ENCODE peak calls at places on chromosome X, in six cellular contexts. One of them, this sample, is unnamed.

GRCh38 chrX:103155201-103155600 is 59.7 kb upstream of the BEX4 start:
- DNase-seq in GM10248: no peak
- DNase-seq in WTC11: no peak
- DNase-seq in PC-3: no peak
- DNase-seq in Panc1: no peak
- DNase-seq in mammary epithelial cell: no peak
- DNase-seq in this sample: no peak

GRCh38 chrX:78643106-78643505 is 16.0 kb downstream of the RTL3 start:
- DNase-seq in GM10248: no peak
- DNase-seq in WTC11: no peak
- DNase-seq in PC-3: no peak
- DNase-seq in Panc1: no peak
- DNase-seq in mammary epithelial cell: no peak
- DNase-seq in this sample: no peak

GRCh38 chrX:148958896-148959295 is 458.5 kb downstream of the AFF2 start:
- DNase-seq in GM10248: no peak
- DNase-seq in WTC11: no peak
- DNase-seq in PC-3: no peak
- DNase-seq in Panc1: no peak
- DNase-seq in mammary epithelial cell: no peak
- DNase-seq in this sample: no peak

GRCh38 chrX:127038065-127038464 is 218.5 kb downstream of the PRR32 start:
- DNase-seq in GM10248: no peak
- DNase-seq in WTC11: no peak
- DNase-seq in PC-3: peak; percentile 6
- DNase-seq in Panc1: no peak
- DNase-seq in mammary epithelial cell: no peak
- DNase-seq in this sample: no peak

GRCh38 chrX:152927858-152928760 is 30.2 kb downstream of the ZNF185 start:
- DNase-seq in GM10248: no peak
- DNase-seq in WTC11: no peak
- DNase-seq in PC-3: no peak
- DNase-seq in Panc1: no peak
- DNase-seq in mammary epithelial cell: no peak
- DNase-seq in this sample: no peak

GRCh38 chrX:1387141-1387776 is 4.7 kb downstream of the SLC25A6 start:
- DNase-seq in GM10248: no peak
- DNase-seq in WTC11: peak; percentile 7
- DNase-seq in PC-3: no peak
- DNase-seq in Panc1: no peak
- DNase-seq in mammary epithelial cell: no peak
- DNase-seq in this sample: no peak

GRCh38 chrX:53281321-53281822 is at the start of gene IQSEC2:
- DNase-seq in GM10248: no peak
- DNase-seq in WTC11: peak; percentile 61
- DNase-seq in PC-3: peak; percentile 89
- DNase-seq in Panc1: no peak
- DNase-seq in mammary epithelial cell: peak; percentile 71
- DNase-seq in this sample: peak; percentile 61

GRCh38 chrX:112473654-112474053 is 206.1 kb downstream of the LHFPL1 start:
- DNase-seq in GM10248: no peak
- DNase-seq in WTC11: peak; percentile 12
- DNase-seq in PC-3: no peak
- DNase-seq in Panc1: no peak
- DNase-seq in mammary epithelial cell: no peak
- DNase-seq in this sample: no peak

GRCh38 chrX:22323541-22323940 is 50.8 kb downstream of the CBLL2 start:
- DNase-seq in GM10248: no peak
- DNase-seq in WTC11: no peak
- DNase-seq in PC-3: peak; percentile 79
- DNase-seq in Panc1: no peak
- DNase-seq in mammary epithelial cell: peak; percentile 57
- DNase-seq in this sample: no peak

GRCh38 chrX:153739754-153740486 is 15.3 kb downstream of the ABCD1 start:
- DNase-seq in GM10248: no peak
- DNase-seq in WTC11: no peak
- DNase-seq in PC-3: no peak
- DNase-seq in Panc1: no peak
- DNase-seq in mammary epithelial cell: peak; percentile 60
- DNase-seq in this sample: no peak

GRCh38 chrX:48472851-48473717 is 2.9 kb upstream of the FTSJ1 start:
- DNase-seq in GM10248: no peak
- DNase-seq in WTC11: no peak
- DNase-seq in PC-3: no peak
- DNase-seq in Panc1: no peak
- DNase-seq in mammary epithelial cell: no peak
- DNase-seq in this sample: no peak

DNA sequence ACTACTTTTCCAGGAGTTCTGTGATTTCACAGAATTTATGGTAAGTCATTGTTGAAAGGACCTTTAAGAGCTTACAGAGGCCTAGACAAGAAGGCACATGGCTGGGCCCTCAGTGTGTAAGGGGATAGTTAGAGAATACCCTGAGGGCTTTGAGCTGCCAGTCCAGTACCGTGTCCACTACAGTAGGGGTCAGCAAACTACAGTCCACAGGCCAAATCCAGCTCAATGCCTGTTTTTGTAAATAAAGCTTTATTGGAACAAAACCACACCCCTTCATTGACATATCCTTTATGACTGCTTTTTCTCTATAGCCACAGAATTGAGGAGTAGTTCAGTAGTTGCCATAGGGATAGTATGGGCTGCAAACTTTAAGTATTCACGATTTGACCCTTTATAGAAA is 176.2 kb downstream of the MID1 start:
- DNase-seq in GM10248: no peak
- DNase-seq in WTC11: no peak
- DNase-seq in PC-3: no peak
- DNase-seq in Panc1: no peak
- DNase-seq in mammary epithelial cell: no peak
- DNase-seq in this sample: no peak
- TF ChIP-seq CTCF in GM10248: no peak
- TF ChIP-seq CTCF in WTC11: no peak
- TF ChIP-seq CTCF in PC-3: peak; percentile 26
- TF ChIP-seq CTCF in Panc1: no peak
- TF ChIP-seq CTCF in mammary epithelial cell: no peak
- TF ChIP-seq CTCF in this sample: no peak

GRCh38 chrX:119728487-119728886 is 29.9 kb upstream of the SOWAHD start:
- DNase-seq in GM10248: no peak
- DNase-seq in WTC11: peak; percentile 40
- DNase-seq in PC-3: peak; percentile 55
- DNase-seq in Panc1: no peak
- DNase-seq in mammary epithelial cell: no peak
- DNase-seq in this sample: no peak
- TF ChIP-seq CTCF in GM10248: no peak
- TF ChIP-seq CTCF in WTC11: no peak
- TF ChIP-seq CTCF in PC-3: peak; percentile 55
- TF ChIP-seq CTCF in Panc1: peak; percentile 76
- TF ChIP-seq CTCF in mammary epithelial cell: peak; percentile 26
- TF ChIP-seq CTCF in this sample: no peak

GRCh38 chrX:17065100-17065499 is 118.6 kb downstream of the REPS2 start:
- DNase-seq in GM10248: no peak
- DNase-seq in WTC11: no peak
- DNase-seq in PC-3: no peak
- DNase-seq in Panc1: no peak
- DNase-seq in mammary epithelial cell: no peak
- DNase-seq in this sample: no peak
- TF ChIP-seq CTCF in GM10248: no peak
- TF ChIP-seq CTCF in WTC11: no peak
- TF ChIP-seq CTCF in PC-3: no peak
- TF ChIP-seq CTCF in Panc1: no peak
- TF ChIP-seq CTCF in mammary epithelial cell: peak; percentile 2
- TF ChIP-seq CTCF in this sample: no peak

DNA sequence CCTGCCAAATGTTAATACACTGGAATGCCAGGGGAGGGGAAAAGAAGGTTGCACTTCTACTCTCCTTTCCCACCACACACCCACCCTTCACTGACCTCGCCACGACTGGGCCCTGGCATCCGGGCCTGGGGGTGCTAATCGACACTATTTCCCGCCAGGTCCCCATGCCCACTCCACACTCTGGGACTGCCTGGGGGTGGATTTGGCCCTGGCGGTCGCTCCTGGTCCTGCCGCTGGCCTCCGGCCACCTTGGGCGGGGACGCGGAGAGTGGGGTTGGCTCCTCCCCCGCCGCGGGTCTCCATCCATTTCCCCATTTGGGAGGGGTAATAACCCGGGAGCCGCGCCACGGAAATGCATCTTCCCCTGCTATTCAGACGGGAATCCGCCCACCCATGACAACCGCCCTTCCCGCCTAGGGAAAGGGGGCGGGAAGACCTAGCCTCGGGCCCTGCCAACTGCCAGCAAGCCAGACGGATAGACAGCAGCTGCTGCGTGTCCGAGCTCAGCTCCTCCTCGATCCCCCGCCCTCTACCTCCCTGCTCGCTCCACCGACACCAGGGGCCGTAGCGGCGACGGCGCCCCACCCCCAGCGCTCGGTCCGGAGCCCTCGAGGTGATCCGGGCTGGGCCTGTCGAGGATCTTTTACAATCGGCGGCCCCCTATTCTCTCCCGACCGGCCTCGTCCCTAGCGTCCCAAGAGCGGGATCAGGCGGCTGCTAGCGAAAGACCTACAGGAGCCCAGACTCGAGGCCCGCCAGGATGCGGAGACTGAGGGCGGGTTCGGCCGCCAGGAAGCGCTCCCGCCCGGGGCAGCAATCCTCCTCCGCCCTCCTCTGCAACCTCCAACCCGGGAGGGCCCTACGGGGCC is 78.0 kb downstream of the RLIM start:
- DNase-seq in GM10248: peak; percentile 64
- DNase-seq in WTC11: peak; percentile 58
- DNase-seq in PC-3: peak; percentile 78
- DNase-seq in Panc1: no peak
- DNase-seq in mammary epithelial cell: peak; percentile 47
- DNase-seq in this sample: peak; percentile 73
- TF ChIP-seq CTCF in GM10248: peak; percentile 0
- TF ChIP-seq CTCF in WTC11: no peak
- TF ChIP-seq CTCF in PC-3: peak; percentile 8
- TF ChIP-seq CTCF in Panc1: no peak
- TF ChIP-seq CTCF in mammary epithelial cell: peak; percentile 25
- TF ChIP-seq CTCF in this sample: peak; percentile 30

GRCh38 chrX:69430730-69431129 is 73.4 kb upstream of the NALF2 start:
- DNase-seq in GM10248: no peak
- DNase-seq in WTC11: no peak
- DNase-seq in PC-3: no peak
- DNase-seq in Panc1: no peak
- DNase-seq in mammary epithelial cell: no peak
- DNase-seq in this sample: no peak
- TF ChIP-seq CTCF in GM10248: no peak
- TF ChIP-seq CTCF in WTC11: no peak
- TF ChIP-seq CTCF in PC-3: no peak
- TF ChIP-seq CTCF in Panc1: no peak
- TF ChIP-seq CTCF in mammary epithelial cell: no peak
- TF ChIP-seq CTCF in this sample: no peak

This sample was measured in nephron progenitor cell.